ENCODE peak calls at places on chromosomes 11 and 22, in five cellular contexts. G is hypothalamus; F is GM23248; Z is CD8-positive, alpha-beta memory T cell; K is RWPE1. S is an unnamed sample.

GRCh38 chr22:32206774-32207758 is 2.2 kb upstream of the RFPL2 start:
- DNase-seq in G (no peak), F (peak), Z (peak), K (no peak), S (no peak)

GRCh38 chr11:44301856-44302231 is 8.1 kb downstream of the ALX4 start:
- DNase-seq in G (no peak), F (peak), Z (no peak), K (peak), S (peak)

GRCh38 chr11:63866211-63866610 is 27.3 kb downstream of the MARK2 start:
- DNase-seq in G (no peak), F (peak), Z (peak), K (no peak), S (no peak)

GRCh38 chr11:12169822-12170221 is 59.4 kb downstream of the MICAL2 start:
- DNase-seq in G (no peak), F (no peak), Z (no peak), K (no peak), S (no peak)

GRCh38 chr11:3104961-3105790 is 48.0 kb upstream of the CARS1 start:
- DNase-seq in G (no peak), F (no peak), Z (no peak), K (no peak), S (no peak)

GRCh38 chr11:88330826-88331428 is 6.6 kb downstream of the CTSC start:
- DNase-seq in G (no peak), F (no peak), Z (no peak), K (no peak), S (no peak)

GRCh38 chr11:79940165-79940564 is 499.3 kb upstream of the TENM4 start:
- DNase-seq in G (no peak), F (no peak), Z (no peak), K (no peak), S (no peak)

GRCh38 chr22:29022101-29022817 is 39.4 kb downstream of the C22orf31 start:
- DNase-seq in G (no peak), F (no peak), Z (no peak), K (no peak), S (no peak)

GRCh38 chr22:19404676-19405075 is 26.9 kb downstream of the HIRA start:
- DNase-seq in G (no peak), F (no peak), Z (no peak), K (no peak), S (no peak)

GRCh38 chr11:59698506-59698905 is 15.1 kb downstream of the OR10V1 start:
- DNase-seq in G (no peak), F (no peak), Z (no peak), K (no peak), S (no peak)

GRCh38 chr22:18059991-18060390 is 17.8 kb upstream of the PEX26 start:
- DNase-seq in G (no peak), F (no peak), Z (no peak), K (no peak), S (no peak)

GRCh38 chr11:65422633-65423515 is at the start of gene NEAT1:
- DNase-seq in G (peak), F (peak), Z (peak), K (peak), S (peak)

GRCh38 chr11:130783322-130783721 is 133.0 kb downstream of the SNX19 start:
- DNase-seq in G (no peak), F (peak), Z (no peak), K (no peak), S (no peak)

GRCh38 chr11:12287009-12287373 is 90.4 kb upstream of the PARVA start:
- DNase-seq in G (no peak), F (peak), Z (no peak), K (peak), S (peak)

GRCh38 chr11:1574256-1575242 is 2.5 kb upstream of the DUSP8 start:
- DNase-seq in G (no peak), F (peak), Z (peak), K (peak), S (peak)

GRCh38 chr11:36012410-36012809 is 68.5 kb downstream of the LDLRAD3 start:
- DNase-seq in G (no peak), F (peak), Z (no peak), K (peak), S (peak)

GRCh38 chr22:20868225-20868944 is 9.6 kb downstream of the SNAP29 start:
- DNase-seq in G (no peak), F (no peak), Z (no peak), K (no peak), S (no peak)

GRCh38 chr11:100682247-100682969 is 4.7 kb upstream of the ARHGAP42 start:
- DNase-seq in G (no peak), F (peak), Z (no peak), K (peak), S (peak)

GRCh38 chr11:63876616-63877015 is 37.7 kb downstream of the MARK2 start:
- DNase-seq in G (no peak), F (no peak), Z (no peak), K (no peak), S (no peak)

GRCh38 chr22:36079041-36079440 is 50.4 kb upstream of the RBFOX2 start:
- DNase-seq in G (no peak), F (no peak), Z (no peak), K (no peak), S (no peak)

GRCh38 chr11:31655483-31655882 is 145.9 kb downstream of the ELP4 start:
- DNase-seq in G (no peak), F (peak), Z (no peak), K (peak), S (peak)

GRCh38 chr22:11626422-11626773 is 3901.6 kb upstream of the OR11H1 start:
- DNase-seq in G (no peak), F (no peak), Z (no peak), K (no peak), S (no peak)

GRCh38 chr11:66882540-66882939 is 25.7 kb downstream of the LRFN4 start:
- DNase-seq in G (no peak), F (no peak), Z (no peak), K (no peak), S (no peak)

GRCh38 chr22:43566021-43566420 is 154.2 kb downstream of the MPPED1 start:
- DNase-seq in G (no peak), F (peak), Z (no peak), K (no peak), S (no peak)